ENCODE peak calls at places on chromosomes 6 and 20, in five cellular contexts. M is AG04450, E is upper lobe of right lung, X is lower lobe of right lung, V is mammary epithelial cell. J is an unnamed sample.

GRCh38 chr6:108118791-108119211 is 44.3 kb upstream of the OSTM1 start:
- DNase-seq in M (no peak), E (no peak), X (no peak), V (no peak), J (no peak)

GRCh38 chr6:46900266-46900665 is 21.5 kb downstream of the ADGRF5 start:
- DNase-seq in M (no peak), E (no peak), X (no peak), V (no peak), J (no peak)

GRCh38 chr6:163415176-163415619 is 680 bp downstream of the QKI start:
- DNase-seq in M (no peak), E (peak; percentile 70), X (peak; percentile 53), V (no peak), J (no peak)

GRCh38 chr6:129750390-129750789 is 40.4 kb upstream of the ARHGAP18 start:
- DNase-seq in M (no peak), E (no peak), X (no peak), V (no peak), J (no peak)

GRCh38 chr20:54510546-54511129 is 35.2 kb downstream of the DOK5 start:
- DNase-seq in M (no peak), E (no peak), X (no peak), V (no peak), J (no peak)

GRCh38 chr20:6892729-6893128 is 125.2 kb downstream of the BMP2 start:
- DNase-seq in M (no peak), E (no peak), X (no peak), V (no peak), J (no peak)

GRCh38 chr6:10368841-10369240 is 46.0 kb downstream of the TFAP2A start:
- DNase-seq in M (no peak), E (no peak), X (no peak), V (no peak), J (no peak)

GRCh38 chr6:35737413-35738211 is 780 bp downstream of the ARMC12 start:
- DNase-seq in M (peak; percentile 77), E (no peak), X (no peak), V (peak; percentile 68), J (no peak)

GRCh38 chr6:4883298-4883697 is 107.1 kb downstream of the CDYL start:
- DNase-seq in M (no peak), E (no peak), X (no peak), V (no peak), J (no peak)

GRCh38 chr6:68958327-68958726 is 323.2 kb downstream of the ADGRB3 start:
- DNase-seq in M (no peak), E (no peak), X (no peak), V (no peak), J (no peak)

GRCh38 chr6:157273756-157274088 is 49.6 kb downstream of the TMEM242 start:
- DNase-seq in M (no peak), E (no peak), X (peak; percentile 64), V (no peak), J (no peak)

GRCh38 chr20:3753098-3753497 is 14.5 kb downstream of the ADISSP start:
- DNase-seq in M (peak; percentile 43), E (no peak), X (no peak), V (peak; percentile 41), J (no peak)

GRCh38 chr20:34621383-34622367 is 55.2 kb downstream of the PIGU start:
- DNase-seq in M (no peak), E (no peak), X (no peak), V (peak; percentile 64), J (no peak)

GRCh38 chr20:41364236-41364855 is 2.3 kb downstream of the EMILIN3 start:
- DNase-seq in M (no peak), E (no peak), X (no peak), V (no peak), J (no peak)

GRCh38 chr20:41228858-41229257 is 88.7 kb downstream of the ZHX3 start:
- DNase-seq in M (no peak), E (no peak), X (no peak), V (no peak), J (no peak)

GRCh38 chr6:41747256-41748101 is at the start of gene PGC:
- DNase-seq in M (no peak), E (no peak), X (peak; percentile 55), V (peak; percentile 38), J (no peak)

GRCh38 chr20:10812738-10813327 is 139.0 kb upstream of the JAG1 start:
- DNase-seq in M (no peak), E (no peak), X (no peak), V (no peak), J (no peak)

GRCh38 chr6:160327981-160328380 is 20.2 kb upstream of the SLC22A3 start:
- DNase-seq in M (no peak), E (no peak), X (no peak), V (peak; percentile 8), J (no peak)

GRCh38 chr20:38305541-38305940 is 1.6 kb downstream of the BPI start:
- DNase-seq in M (no peak), E (no peak), X (no peak), V (no peak), J (no peak)

GRCh38 chr20:64231621-64232550 is 23.7 kb upstream of the PCMTD2 start:
- DNase-seq in M (no peak), E (no peak), X (peak; percentile 40), V (no peak), J (no peak)

GRCh38 chr6:54981276-54981609 is 134.7 kb downstream of the FAM83B start:
- DNase-seq in M (no peak), E (no peak), X (no peak), V (no peak), J (no peak)

GRCh38 chr20:18363708-18364107 is 75.4 kb downstream of the ZNF133 start:
- DNase-seq in M (no peak), E (no peak), X (no peak), V (no peak), J (no peak)

GRCh38 chr6:220312-220711 is 72.0 kb upstream of the DUSP22 start:
- DNase-seq in M (no peak), E (no peak), X (no peak), V (no peak), J (no peak)

GRCh38 chr6:84967389-84967788 is 203.0 kb upstream of the TBX18 start:
- DNase-seq in M (peak; percentile 3), E (no peak), X (no peak), V (peak; percentile 27), J (no peak)

GRCh38 chr6:143336446-143337152 is 113.9 kb downstream of the ADAT2 start:
- DNase-seq in M (peak; percentile 6), E (no peak), X (no peak), V (peak; percentile 67), J (no peak)

GRCh38 chr6:163438940-163439335 is 24.4 kb downstream of the QKI start:
- DNase-seq in M (no peak), E (peak; percentile 68), X (peak; percentile 49), V (no peak), J (no peak)

GRCh38 chr6:32195652-32195901 is 3.1 kb upstream of the GPSM3 start:
- DNase-seq in M (peak; percentile 100), E (peak; percentile 100), X (peak; percentile 100), V (peak; percentile 100), J (peak; percentile 99)
- H3K4me3 ChIP-seq in M (peak overlapping the region; percentile 83), E (peak overlapping the region; percentile 86), X (peak overlapping the region; percentile 79), V (no peak overlapping the region), J (peak overlapping the region; percentile 81)

DNA sequence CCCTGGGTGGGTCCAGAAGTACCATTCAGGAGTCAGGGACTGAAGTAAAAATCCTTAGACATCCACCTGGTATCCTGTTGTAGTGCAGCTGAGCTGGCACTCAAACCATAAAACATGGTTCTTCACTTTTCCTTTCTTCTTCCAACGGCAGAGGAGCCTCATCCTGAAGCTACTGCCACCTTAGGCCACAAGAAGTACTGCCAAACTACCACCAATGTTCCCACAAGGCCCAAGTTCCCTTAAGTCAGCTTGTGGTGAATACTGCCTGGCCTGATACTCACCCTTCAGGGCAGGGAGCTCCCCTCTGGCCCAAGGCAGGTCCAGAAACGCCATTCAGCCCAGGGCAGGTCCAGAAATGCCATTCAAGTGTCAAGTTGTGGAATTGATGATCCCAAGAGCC is 1053.4 kb upstream of the CITED2 start:
- DNase-seq in M (no peak), E (no peak), X (no peak), V (no peak), J (no peak)
- TF ChIP-seq CTCF in M (no peak), E (no peak), X (no peak), V (no peak), J (no peak)

GRCh38 chr20:36150489-36150846 is 4.1 kb upstream of the EPB41L1 start:
- DNase-seq in M (no peak), E (no peak), X (no peak), V (no peak), J (no peak)

GRCh38 chr20:36148439-36148838 is 6.1 kb upstream of the EPB41L1 start:
- DNase-seq in M (no peak), E (no peak), X (no peak), V (no peak), J (no peak)

GRCh38 chr20:36149469-36149868 is 5.1 kb upstream of the EPB41L1 start:
- DNase-seq in M (no peak), E (no peak), X (no peak), V (no peak), J (no peak)

GRCh38 chr20:36147707-36148106 is 6.8 kb upstream of the EPB41L1 start:
- DNase-seq in M (peak; percentile 63), E (no peak), X (no peak), V (no peak), J (peak; percentile 52)

DNA sequence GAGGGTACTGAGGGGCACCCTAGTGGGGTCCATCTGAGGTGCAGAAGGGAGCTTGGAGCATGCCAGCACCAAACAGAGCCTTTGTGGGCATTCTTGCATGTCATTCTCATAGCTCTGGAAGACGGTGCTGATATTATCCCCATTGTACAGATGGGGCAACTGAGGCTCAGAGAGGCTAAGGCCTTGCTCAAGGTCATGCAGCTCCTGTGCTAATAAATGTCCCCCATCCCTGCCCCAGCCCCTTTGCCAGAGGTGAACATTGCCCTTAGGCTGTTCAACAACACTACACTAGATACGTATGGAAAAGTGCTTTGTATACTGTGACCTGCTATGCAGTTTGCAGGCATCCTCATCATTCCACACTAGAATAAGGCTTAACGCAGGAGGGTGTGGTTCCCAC is 5.5 kb upstream of the EPB41L1 start:
- DNase-seq in M (no peak), E (no peak), X (no peak), V (no peak), J (no peak)
- H3K27me3 ChIP-seq in M (peaks cover 17% of the 10 kb centered on the region), E (no peaks in the 10 kb centered on the region), X (no peaks in the 10 kb centered on the region), V (no peaks in the 10 kb centered on the region), J (peaks cover 5% of the 10 kb centered on the region)

GRCh38 chr20:48359692-48360337 is 468.0 kb downstream of the PREX1 start:
- DNase-seq in M (no peak), E (no peak), X (no peak), V (no peak), J (no peak)

GRCh38 chr20:48357714-48358113 is 470.1 kb downstream of the PREX1 start:
- DNase-seq in M (no peak), E (no peak), X (no peak), V (no peak), J (no peak)

GRCh38 chr20:48364055-48364454 is 463.7 kb downstream of the PREX1 start:
- DNase-seq in M (no peak), E (no peak), X (no peak), V (no peak), J (no peak)

GRCh38 chr20:48358176-48358575 is 469.6 kb downstream of the PREX1 start:
- DNase-seq in M (no peak), E (no peak), X (no peak), V (no peak), J (no peak)

GRCh38 chr20:48360338-48360698 is 467.5 kb downstream of the PREX1 start:
- DNase-seq in M (no peak), E (no peak), X (no peak), V (no peak), J (no peak)
- H3K4me3 ChIP-seq in M (no peak overlapping the region), E (no peak overlapping the region), X (no peak overlapping the region), V (no peak overlapping the region), J (no peak overlapping the region)

J was measured in BJ.